ENCODE peak calls at places on chromosomes 5 and 9, in ten cellular contexts. One of them, this sample, is unnamed.

GRCh38 chr5:65811004-65811403 is 89.0 kb downstream of the NLN start:
- DNase-seq in psoas muscle: no peak
- DNase-seq in mesothelial cell of epicardium: no peak
- DNase-seq in nephron progenitor cell: no peak
- DNase-seq in A549: no peak
- DNase-seq in chondrocyte: no peak
- DNase-seq in astrocyte: peak; percentile 82
- DNase-seq in fibroblast of pulmonary artery: peak; percentile 79
- DNase-seq in esophagus squamous epithelium: no peak
- DNase-seq in thyroid gland: no peak
- DNase-seq in this sample: peak; percentile 65

GRCh38 chr9:83714316-83714715 is 6.6 kb upstream of the UBQLN1 start:
- DNase-seq in chondrocyte: no peak
- DNase-seq in esophagus squamous epithelium: no peak
- DNase-seq in mesothelial cell of epicardium: no peak
- DNase-seq in psoas muscle: no peak
- DNase-seq in nephron progenitor cell: no peak
- DNase-seq in fibroblast of pulmonary artery: peak; percentile 13
- DNase-seq in A549: no peak
- DNase-seq in astrocyte: no peak
- DNase-seq in thyroid gland: no peak
- DNase-seq in this sample: peak; percentile 18

GRCh38 chr9:98521141-98521540 is 187.6 kb downstream of the GABBR2 start:
- DNase-seq in psoas muscle: no peak
- DNase-seq in mesothelial cell of epicardium: no peak
- DNase-seq in thyroid gland: no peak
- DNase-seq in nephron progenitor cell: no peak
- DNase-seq in fibroblast of pulmonary artery: peak; percentile 79
- DNase-seq in astrocyte: peak; percentile 83
- DNase-seq in A549: no peak
- DNase-seq in esophagus squamous epithelium: no peak
- DNase-seq in chondrocyte: no peak
- DNase-seq in this sample: peak; percentile 46

GRCh38 chr9:133459476-133460404 is at the start of gene CACFD1:
- DNase-seq in esophagus squamous epithelium: peak; percentile 93
- DNase-seq in A549: peak; percentile 97
- DNase-seq in psoas muscle: peak; percentile 98
- DNase-seq in mesothelial cell of epicardium: peak; percentile 93
- DNase-seq in astrocyte: peak; percentile 80
- DNase-seq in thyroid gland: peak; percentile 99
- DNase-seq in nephron progenitor cell: peak; percentile 99
- DNase-seq in chondrocyte: peak; percentile 96
- DNase-seq in fibroblast of pulmonary artery: peak; percentile 93
- DNase-seq in this sample: peak; percentile 93

GRCh38 chr5:111655169-111655924 is 101.6 kb downstream of the NREP start:
- DNase-seq in psoas muscle: no peak
- DNase-seq in A549: no peak
- DNase-seq in astrocyte: peak; percentile 76
- DNase-seq in chondrocyte: no peak
- DNase-seq in mesothelial cell of epicardium: no peak
- DNase-seq in esophagus squamous epithelium: no peak
- DNase-seq in nephron progenitor cell: no peak
- DNase-seq in fibroblast of pulmonary artery: peak; percentile 89
- DNase-seq in thyroid gland: no peak
- DNase-seq in this sample: peak; percentile 65

GRCh38 chr9:70121818-70122436 is 78.3 kb downstream of the MAMDC2 start:
- DNase-seq in psoas muscle: no peak
- DNase-seq in fibroblast of pulmonary artery: no peak
- DNase-seq in mesothelial cell of epicardium: no peak
- DNase-seq in A549: no peak
- DNase-seq in thyroid gland: no peak
- DNase-seq in astrocyte: peak; percentile 82
- DNase-seq in esophagus squamous epithelium: no peak
- DNase-seq in nephron progenitor cell: no peak
- DNase-seq in chondrocyte: no peak
- DNase-seq in this sample: peak; percentile 23

GRCh38 chr9:36136277-36136893 is at the start of gene GLIPR2:
- DNase-seq in chondrocyte: no peak
- DNase-seq in thyroid gland: peak; percentile 82
- DNase-seq in A549: peak; percentile 77
- DNase-seq in mesothelial cell of epicardium: peak; percentile 65
- DNase-seq in astrocyte: no peak
- DNase-seq in psoas muscle: peak; percentile 86
- DNase-seq in esophagus squamous epithelium: peak; percentile 31
- DNase-seq in fibroblast of pulmonary artery: peak; percentile 70
- DNase-seq in nephron progenitor cell: peak; percentile 72
- DNase-seq in this sample: peak; percentile 57

GRCh38 chr9:7408845-7409244 is 390.7 kb downstream of the DMAC1 start:
- DNase-seq in astrocyte: no peak
- DNase-seq in esophagus squamous epithelium: no peak
- DNase-seq in thyroid gland: no peak
- DNase-seq in nephron progenitor cell: no peak
- DNase-seq in mesothelial cell of epicardium: no peak
- DNase-seq in chondrocyte: no peak
- DNase-seq in A549: no peak
- DNase-seq in psoas muscle: no peak
- DNase-seq in fibroblast of pulmonary artery: no peak
- DNase-seq in this sample: no peak

GRCh38 chr5:65926893-65927292 is 518 bp downstream of the ERBIN start:
- DNase-seq in esophagus squamous epithelium: no peak
- DNase-seq in mesothelial cell of epicardium: peak; percentile 41
- DNase-seq in thyroid gland: no peak
- DNase-seq in astrocyte: no peak
- DNase-seq in chondrocyte: no peak
- DNase-seq in psoas muscle: no peak
- DNase-seq in fibroblast of pulmonary artery: peak; percentile 16
- DNase-seq in A549: no peak
- DNase-seq in nephron progenitor cell: peak; percentile 5
- DNase-seq in this sample: peak; percentile 33

GRCh38 chr5:55039843-55040242 is 15.8 kb downstream of the GZMK start:
- DNase-seq in nephron progenitor cell: no peak
- DNase-seq in A549: no peak
- DNase-seq in mesothelial cell of epicardium: no peak
- DNase-seq in esophagus squamous epithelium: no peak
- DNase-seq in thyroid gland: no peak
- DNase-seq in astrocyte: no peak
- DNase-seq in fibroblast of pulmonary artery: peak; percentile 22
- DNase-seq in chondrocyte: no peak
- DNase-seq in psoas muscle: no peak
- DNase-seq in this sample: peak; percentile 43

GRCh38 chr9:137477778-137478612 is 18.9 kb upstream of the NSMF start:
- DNase-seq in A549: no peak
- DNase-seq in esophagus squamous epithelium: no peak
- DNase-seq in mesothelial cell of epicardium: no peak
- DNase-seq in fibroblast of pulmonary artery: no peak
- DNase-seq in nephron progenitor cell: no peak
- DNase-seq in chondrocyte: no peak
- DNase-seq in thyroid gland: no peak
- DNase-seq in astrocyte: no peak
- DNase-seq in psoas muscle: peak; percentile 44
- DNase-seq in this sample: no peak

GRCh38 chr5:1134478-1134877 is 22.6 kb upstream of the SLC12A7 start:
- DNase-seq in astrocyte: no peak
- DNase-seq in chondrocyte: no peak
- DNase-seq in mesothelial cell of epicardium: no peak
- DNase-seq in nephron progenitor cell: no peak
- DNase-seq in A549: no peak
- DNase-seq in esophagus squamous epithelium: no peak
- DNase-seq in fibroblast of pulmonary artery: no peak
- DNase-seq in psoas muscle: no peak
- DNase-seq in thyroid gland: no peak
- DNase-seq in this sample: no peak

GRCh38 chr5:160649304-160649703 is 202.7 kb downstream of the ATP10B start:
- DNase-seq in astrocyte: no peak
- DNase-seq in mesothelial cell of epicardium: no peak
- DNase-seq in chondrocyte: no peak
- DNase-seq in esophagus squamous epithelium: no peak
- DNase-seq in A549: no peak
- DNase-seq in thyroid gland: peak; percentile 8
- DNase-seq in psoas muscle: no peak
- DNase-seq in nephron progenitor cell: peak; percentile 12
- DNase-seq in fibroblast of pulmonary artery: no peak
- DNase-seq in this sample: no peak

GRCh38 chr9:78932849-78933627 is 636.1 kb downstream of the PSAT1 start:
- DNase-seq in A549: peak; percentile 8
- DNase-seq in esophagus squamous epithelium: no peak
- DNase-seq in mesothelial cell of epicardium: no peak
- DNase-seq in nephron progenitor cell: no peak
- DNase-seq in chondrocyte: no peak
- DNase-seq in thyroid gland: no peak
- DNase-seq in psoas muscle: no peak
- DNase-seq in astrocyte: peak; percentile 80
- DNase-seq in fibroblast of pulmonary artery: peak; percentile 72
- DNase-seq in this sample: peak; percentile 77

GRCh38 chr9:113558632-113559502 is 95.3 kb downstream of the RGS3 start:
- DNase-seq in astrocyte: peak; percentile 67
- DNase-seq in psoas muscle: peak; percentile 83
- DNase-seq in nephron progenitor cell: no peak
- DNase-seq in thyroid gland: peak; percentile 84
- DNase-seq in esophagus squamous epithelium: no peak
- DNase-seq in chondrocyte: no peak
- DNase-seq in fibroblast of pulmonary artery: peak; percentile 93
- DNase-seq in A549: no peak
- DNase-seq in mesothelial cell of epicardium: no peak
- DNase-seq in this sample: peak; percentile 74

GRCh38 chr9:103757062-103757461 is 337.0 kb upstream of the SMC2 start:
- DNase-seq in fibroblast of pulmonary artery: no peak
- DNase-seq in astrocyte: no peak
- DNase-seq in mesothelial cell of epicardium: no peak
- DNase-seq in nephron progenitor cell: no peak
- DNase-seq in esophagus squamous epithelium: no peak
- DNase-seq in A549: no peak
- DNase-seq in psoas muscle: no peak
- DNase-seq in thyroid gland: no peak
- DNase-seq in chondrocyte: no peak
- DNase-seq in this sample: no peak

GRCh38 chr9:131982683-131983239 is 96.9 kb downstream of the MED27 start:
- DNase-seq in psoas muscle: no peak
- DNase-seq in esophagus squamous epithelium: no peak
- DNase-seq in A549: no peak
- DNase-seq in fibroblast of pulmonary artery: no peak
- DNase-seq in nephron progenitor cell: no peak
- DNase-seq in astrocyte: peak; percentile 72
- DNase-seq in thyroid gland: no peak
- DNase-seq in chondrocyte: no peak
- DNase-seq in mesothelial cell of epicardium: no peak
- DNase-seq in this sample: no peak

GRCh38 chr5:178988436-178989220 is 6.5 kb downstream of the GRM6 start:
- DNase-seq in nephron progenitor cell: no peak
- DNase-seq in astrocyte: no peak
- DNase-seq in chondrocyte: no peak
- DNase-seq in psoas muscle: no peak
- DNase-seq in mesothelial cell of epicardium: no peak
- DNase-seq in esophagus squamous epithelium: no peak
- DNase-seq in fibroblast of pulmonary artery: no peak
- DNase-seq in thyroid gland: no peak
- DNase-seq in A549: no peak
- DNase-seq in this sample: no peak

DNA sequence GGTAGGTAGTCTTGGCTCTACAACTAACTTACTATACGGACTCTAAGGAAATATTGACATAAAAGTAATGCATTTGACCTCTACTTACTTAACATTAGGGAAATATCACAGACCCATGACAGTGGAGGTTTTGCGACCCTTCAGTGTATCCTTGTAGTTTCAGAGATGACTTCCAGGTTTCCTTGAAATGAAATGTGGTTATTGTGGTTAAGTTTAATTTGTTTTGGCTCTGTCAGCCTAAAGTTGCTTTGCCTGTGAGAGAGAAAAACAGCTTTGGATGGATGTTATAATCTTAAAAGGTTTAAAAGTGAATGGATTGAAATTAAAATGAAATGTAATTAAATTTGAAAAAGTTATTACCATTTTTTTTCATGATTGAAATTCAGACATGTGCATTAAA is 42.9 kb downstream of the LRRTM2 start:
- DNase-seq in esophagus squamous epithelium: no peak
- DNase-seq in fibroblast of pulmonary artery: no peak
- DNase-seq in astrocyte: peak; percentile 55
- DNase-seq in mesothelial cell of epicardium: no peak
- DNase-seq in psoas muscle: no peak
- DNase-seq in chondrocyte: no peak
- DNase-seq in A549: no peak
- DNase-seq in thyroid gland: no peak
- DNase-seq in nephron progenitor cell: no peak
- DNase-seq in this sample: peak; percentile 32
- TF ChIP-seq CTCF in esophagus squamous epithelium: no peak
- TF ChIP-seq CTCF in fibroblast of pulmonary artery: no peak
- TF ChIP-seq CTCF in astrocyte: no peak
- TF ChIP-seq CTCF in mesothelial cell of epicardium: no peak
- TF ChIP-seq CTCF in psoas muscle: no peak
- TF ChIP-seq CTCF in chondrocyte: no peak
- TF ChIP-seq CTCF in A549: no peak
- TF ChIP-seq CTCF in thyroid gland: no peak
- TF ChIP-seq CTCF in nephron progenitor cell: no peak
- TF ChIP-seq CTCF in this sample: no peak

GRCh38 chr9:116873937-116874900 is 187.1 kb downstream of the TRIM32 start:
- DNase-seq in chondrocyte: no peak
- DNase-seq in mesothelial cell of epicardium: no peak
- DNase-seq in esophagus squamous epithelium: no peak
- DNase-seq in fibroblast of pulmonary artery: no peak
- DNase-seq in nephron progenitor cell: no peak
- DNase-seq in psoas muscle: no peak
- DNase-seq in A549: no peak
- DNase-seq in astrocyte: no peak
- DNase-seq in thyroid gland: no peak
- DNase-seq in this sample: no peak
- TF ChIP-seq CTCF in chondrocyte: no peak
- TF ChIP-seq CTCF in mesothelial cell of epicardium: no peak
- TF ChIP-seq CTCF in esophagus squamous epithelium: no peak
- TF ChIP-seq CTCF in fibroblast of pulmonary artery: no peak
- TF ChIP-seq CTCF in nephron progenitor cell: no peak
- TF ChIP-seq CTCF in psoas muscle: no peak
- TF ChIP-seq CTCF in A549: no peak
- TF ChIP-seq CTCF in astrocyte: no peak
- TF ChIP-seq CTCF in thyroid gland: no peak
- TF ChIP-seq CTCF in this sample: no peak

DNA sequence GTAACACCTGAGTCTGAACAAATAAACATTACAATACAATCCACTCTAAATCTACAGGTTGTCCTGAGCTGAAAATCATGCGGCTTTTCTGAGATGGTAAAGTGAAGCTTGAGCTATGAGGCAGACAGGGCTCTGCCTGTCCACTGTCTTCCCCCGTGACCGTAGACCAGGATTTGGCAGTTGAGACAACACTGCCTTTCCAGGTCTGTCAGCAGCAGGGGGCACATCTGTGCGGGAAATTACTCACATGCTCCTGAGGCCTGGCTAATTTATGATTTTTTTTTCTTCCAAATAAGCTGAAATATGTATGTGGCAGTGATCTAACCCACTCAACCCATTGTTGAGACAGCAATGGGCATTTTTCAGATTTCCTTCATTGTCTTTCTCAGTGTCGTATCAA is 307.9 kb downstream of the FBXL7 start:
- DNase-seq in fibroblast of pulmonary artery: peak; percentile 54
- DNase-seq in psoas muscle: no peak
- DNase-seq in nephron progenitor cell: no peak
- DNase-seq in chondrocyte: no peak
- DNase-seq in A549: no peak
- DNase-seq in thyroid gland: peak; percentile 6
- DNase-seq in mesothelial cell of epicardium: no peak
- DNase-seq in astrocyte: peak; percentile 54
- DNase-seq in esophagus squamous epithelium: no peak
- DNase-seq in this sample: peak; percentile 89
- TF ChIP-seq CTCF in fibroblast of pulmonary artery: peak; percentile 31
- TF ChIP-seq CTCF in psoas muscle: no peak
- TF ChIP-seq CTCF in nephron progenitor cell: no peak
- TF ChIP-seq CTCF in chondrocyte: peak; percentile 69
- TF ChIP-seq CTCF in A549: no peak
- TF ChIP-seq CTCF in thyroid gland: no peak
- TF ChIP-seq CTCF in mesothelial cell of epicardium: no peak
- TF ChIP-seq CTCF in astrocyte: no peak
- TF ChIP-seq CTCF in esophagus squamous epithelium: no peak
- TF ChIP-seq CTCF in this sample: peak; percentile 54

GRCh38 chr9:136089697-136090045 is 5.4 kb downstream of the NACC2 start:
- DNase-seq in fibroblast of pulmonary artery: peak; percentile 67
- DNase-seq in nephron progenitor cell: no peak
- DNase-seq in astrocyte: no peak
- DNase-seq in A549: no peak
- DNase-seq in thyroid gland: no peak
- DNase-seq in psoas muscle: no peak
- DNase-seq in chondrocyte: no peak
- DNase-seq in esophagus squamous epithelium: no peak
- DNase-seq in mesothelial cell of epicardium: no peak
- DNase-seq in this sample: peak; percentile 61
- TF ChIP-seq CTCF in fibroblast of pulmonary artery: peak; percentile 47
- TF ChIP-seq CTCF in nephron progenitor cell: peak; percentile 20
- TF ChIP-seq CTCF in astrocyte: peak; percentile 40
- TF ChIP-seq CTCF in A549: peak; percentile 59
- TF ChIP-seq CTCF in thyroid gland: peak; percentile 44
- TF ChIP-seq CTCF in psoas muscle: peak; percentile 26
- TF ChIP-seq CTCF in chondrocyte: peak; percentile 85
- TF ChIP-seq CTCF in esophagus squamous epithelium: peak; percentile 25
- TF ChIP-seq CTCF in mesothelial cell of epicardium: peak; percentile 34
- TF ChIP-seq CTCF in this sample: peak; percentile 45

This sample was measured in choroid plexus epithelial cell.